ENCODE peak calls at places on chromosome 11, in five cellular contexts. S is HCT116, P is SK-N-SH, H is GM12878, Z is HepG2. D is an unnamed sample.

GRCh38 chr11:83819936-83820549 is 533.9 kb upstream of the CCDC90B start:
- DNase-seq in S (peak; percentile 35), P (peak; percentile 29), H (no peak), Z (peak; percentile 43), D (peak; percentile 19)

GRCh38 chr11:116602637-116602942 is 170.2 kb downstream of the BUD13 start:
- DNase-seq in S (no peak), P (no peak), H (no peak), Z (no peak), D (no peak)

GRCh38 chr11:1839204-1839923 is 583 bp downstream of the TNNI2 start:
- DNase-seq in S (no peak), P (no peak), H (no peak), Z (no peak), D (no peak)

GRCh38 chr11:44992181-44992582 is 41.5 kb upstream of the TP53I11 start:
- DNase-seq in S (no peak), P (no peak), H (no peak), Z (no peak), D (no peak)

GRCh38 chr11:132855516-132855915 is 676.8 kb downstream of the OPCML start:
- DNase-seq in S (no peak), P (no peak), H (no peak), Z (no peak), D (no peak)

GRCh38 chr11:117840881-117841581 is 16.5 kb upstream of the FXYD2 start:
- DNase-seq in S (no peak), P (no peak), H (no peak), Z (no peak), D (no peak)

GRCh38 chr11:63443714-63444113 is 47.3 kb downstream of the PLAAT5 start:
- DNase-seq in S (no peak), P (no peak), H (no peak), Z (no peak), D (no peak)

GRCh38 chr11:82653752-82654151 is 79.9 kb downstream of the FAM181B start:
- DNase-seq in S (no peak), P (no peak), H (no peak), Z (no peak), D (no peak)

GRCh38 chr11:95897731-95898130 is 26.2 kb downstream of the MTMR2 start:
- DNase-seq in S (no peak), P (no peak), H (no peak), Z (no peak), D (no peak)

GRCh38 chr11:126403039-126403438 is 47.6 kb downstream of the ST3GAL4 start:
- DNase-seq in S (no peak), P (no peak), H (no peak), Z (no peak), D (no peak)

GRCh38 chr11:86062719-86063118 is 6.2 kb downstream of the PICALM start:
- DNase-seq in S (no peak), P (no peak), H (no peak), Z (no peak), D (no peak)

GRCh38 chr11:100625041-100625440 is 62.0 kb upstream of the ARHGAP42 start:
- DNase-seq in S (no peak), P (no peak), H (no peak), Z (no peak), D (no peak)
- TF ChIP-seq ZBTB33 in S (no peak), P (no peak), H (no peak), Z (no peak), D (no peak)

GRCh38 chr11:67606477-67607295 is at the start of gene NDUFV1:
- DNase-seq in S (peak; percentile 85), P (peak; percentile 98), H (peak; percentile 76), Z (peak; percentile 90), D (peak; percentile 98)
- TF ChIP-seq ZBTB33 in S (peak; percentile 61), P (no peak), H (no peak), Z (no peak), D (no peak)

GRCh38 chr11:115042002-115042401 is 363.7 kb downstream of the NXPE2 start:
- DNase-seq in S (no peak), P (peak; percentile 51), H (no peak), Z (no peak), D (no peak)
- TF ChIP-seq ZBTB33 in S (no peak), P (no peak), H (no peak), Z (no peak), D (no peak)

GRCh38 chr11:57121996-57122395 is 59.8 kb upstream of the LRRC55 start:
- DNase-seq in S (no peak), P (no peak), H (no peak), Z (no peak), D (peak; percentile 51)

GRCh38 chr11:57111646-57112045 is 70.1 kb upstream of the LRRC55 start:
- DNase-seq in S (no peak), P (no peak), H (no peak), Z (no peak), D (no peak)

GRCh38 chr11:57116654-57117053 is 65.1 kb upstream of the LRRC55 start:
- DNase-seq in S (peak; percentile 19), P (peak; percentile 28), H (no peak), Z (peak; percentile 25), D (peak; percentile 78)
- TF ChIP-seq ZBTB33 in S (no peak), P (no peak), H (no peak), Z (no peak), D (no peak)

DNA sequence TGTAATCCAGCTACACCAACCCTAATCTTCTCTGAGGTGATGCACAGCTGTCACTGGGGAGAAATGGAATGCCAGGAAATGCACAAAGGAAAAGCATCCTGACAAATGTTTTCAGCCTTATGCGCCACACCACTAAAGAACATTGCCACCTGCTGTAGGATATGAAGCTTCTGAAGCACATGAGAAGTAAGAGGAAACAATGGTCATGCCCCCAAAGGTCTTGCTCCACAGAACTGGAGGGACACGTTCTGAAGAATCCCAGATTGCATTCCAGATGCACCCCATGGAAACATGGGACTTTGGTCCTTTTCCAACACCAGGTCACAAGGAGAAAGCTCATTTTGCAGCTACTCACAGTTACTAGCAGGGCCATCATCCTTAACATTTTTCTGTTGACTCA is 48.7 kb upstream of the ZBED5 start:
- DNase-seq in S (no peak), P (no peak), H (no peak), Z (no peak), D (no peak)
- TF ChIP-seq ZBTB33 in S (no peak), P (no peak), H (no peak), Z (no peak), D (no peak)

GRCh38 chr11:92779746-92780145 is 189.7 kb upstream of the MTNR1B start:
- DNase-seq in S (no peak), P (no peak), H (no peak), Z (no peak), D (no peak)

GRCh38 chr11:92781151-92781550 is 188.3 kb upstream of the MTNR1B start:
- DNase-seq in S (no peak), P (no peak), H (no peak), Z (no peak), D (no peak)

GRCh38 chr11:92787638-92788037 is 181.8 kb upstream of the MTNR1B start:
- DNase-seq in S (no peak), P (no peak), H (no peak), Z (no peak), D (no peak)

GRCh38 chr11:92782806-92783205 is 186.6 kb upstream of the MTNR1B start:
- DNase-seq in S (no peak), P (no peak), H (no peak), Z (no peak), D (no peak)

GRCh38 chr11:92784313-92784712 is 185.1 kb upstream of the MTNR1B start:
- DNase-seq in S (no peak), P (no peak), H (no peak), Z (no peak), D (no peak)
- TF ChIP-seq ZBTB33 in S (no peak), P (no peak), H (no peak), Z (no peak), D (no peak)

DNA sequence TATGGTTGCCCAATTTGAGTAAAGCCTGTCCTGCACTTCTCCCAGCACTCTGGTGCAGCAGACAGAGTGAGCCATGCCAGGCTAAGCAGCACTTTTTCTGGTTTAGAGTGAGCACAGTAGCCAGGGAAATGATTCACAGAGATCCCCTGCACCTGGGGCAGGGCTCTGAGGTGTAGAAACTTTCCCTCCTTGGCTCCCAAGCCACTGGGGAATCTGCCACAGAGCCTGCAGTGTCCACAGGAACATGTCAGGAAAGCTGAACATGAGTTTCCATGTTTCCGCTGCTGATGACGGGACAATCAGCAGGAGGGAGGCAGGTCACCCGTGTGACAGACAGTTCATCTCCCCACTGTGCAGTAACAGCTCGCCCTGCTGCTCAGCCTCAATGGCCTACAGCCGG is 429.9 kb upstream of the B3GAT1 start:
- DNase-seq in S (no peak), P (no peak), H (no peak), Z (no peak), D (no peak)
- TF ChIP-seq ZBTB33 in S (no peak), P (no peak), H (no peak), Z (no peak), D (no peak)

GRCh38 chr11:68211546-68211945 is 1.6 kb downstream of the KMT5B start:
- DNase-seq in S (no peak), P (no peak), H (no peak), Z (no peak), D (no peak)

GRCh38 chr11:68200639-68201038 is 12.5 kb downstream of the KMT5B start:
- DNase-seq in S (no peak), P (no peak), H (no peak), Z (no peak), D (no peak)

GRCh38 chr11:68202165-68202564 is 10.9 kb downstream of the KMT5B start:
- DNase-seq in S (no peak), P (no peak), H (no peak), Z (no peak), D (no peak)

GRCh38 chr11:68204402-68204801 is 8.7 kb downstream of the KMT5B start:
- DNase-seq in S (no peak), P (no peak), H (no peak), Z (no peak), D (no peak)

DNA sequence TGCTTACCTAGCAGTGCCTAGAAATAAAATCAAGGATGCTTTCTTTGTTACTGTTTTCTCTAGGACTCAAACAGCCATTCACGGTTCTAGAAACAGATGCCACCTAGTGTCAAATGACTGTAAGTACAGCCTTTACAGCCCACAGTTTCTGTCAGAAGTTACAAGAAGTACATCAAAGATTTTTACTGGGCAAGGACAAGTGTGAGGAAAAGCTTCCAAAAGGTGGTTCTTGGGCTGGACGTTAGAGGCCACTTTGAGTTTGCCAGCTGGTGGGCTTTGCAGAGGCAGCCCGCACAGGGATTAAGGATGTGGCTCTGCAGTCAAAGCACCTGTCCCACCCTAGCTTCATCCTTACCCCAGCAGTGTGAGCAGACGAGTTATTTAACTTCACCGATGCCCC is 6.9 kb downstream of the KMT5B start:
- DNase-seq in S (peak; percentile 53), P (peak; percentile 64), H (no peak), Z (peak; percentile 74), D (peak; percentile 67)
- TF ChIP-seq ZBTB33 in S (no peak), P (no peak), H (no peak), Z (no peak), D (no peak)

GRCh38 chr11:113875414-113876073 is at the start of gene USP28:
- DNase-seq in S (peak; percentile 85), P (peak; percentile 99), H (peak; percentile 68), Z (peak; percentile 89), D (peak; percentile 99)

GRCh38 chr11:113873241-113873626 is 2.1 kb downstream of the USP28 start:
- DNase-seq in S (no peak), P (no peak), H (no peak), Z (no peak), D (no peak)

GRCh38 chr11:113874920-113875413 is 405 bp downstream of the USP28 start:
- DNase-seq in S (no peak), P (peak; percentile 37), H (no peak), Z (no peak), D (no peak)

GRCh38 chr11:113876074-113876797 is 864 bp upstream of the USP28 start:
- DNase-seq in S (no peak), P (no peak), H (no peak), Z (no peak), D (no peak)

GRCh38 chr11:113874096-113874919 is 1.1 kb downstream of the USP28 start:
- DNase-seq in S (no peak), P (no peak), H (no peak), Z (no peak), D (peak; percentile 15)
- TF ChIP-seq ZBTB33 in S (no peak), P (no peak), H (no peak), Z (no peak), D (peak; percentile 88)